ENCODE peak calls at places on chromosomes 13 and 19, in ten cellular contexts. D, Y, U, P, S, X, Z, L, N and G are unnamed samples.
A peak's percentile ranks its signal among the peaks of the same experiment; 100 is the strongest.

GRCh38 chr13:95204231-95204765 is 97.0 kb downstream of the ABCC4 start:
- DNase-seq in Y (no peak), Z (no peak), X (no peak), P (no peak), U (peak; percentile 10), N (no peak), L (no peak), S (no peak), D (no peak), G (no peak)

GRCh38 chr19:46863818-46864629 is 3.2 kb downstream of the ARHGAP35 start:
- DNase-seq in X (peak; percentile 86), L (peak; percentile 52), Y (peak; percentile 57), Z (no peak), D (no peak), U (no peak), P (peak; percentile 92), N (peak; percentile 52), S (peak; percentile 70), G (no peak)

GRCh38 chr13:111027481-111028439 is 87.3 kb upstream of the ARHGEF7 start:
- DNase-seq in Y (peak; percentile 55), P (no peak), U (no peak), X (no peak), D (no peak), L (no peak), N (no peak), S (no peak), Z (no peak), G (no peak)

GRCh38 chr19:5094768-5095567 is 126.1 kb downstream of the KDM4B start:
- DNase-seq in S (no peak), L (no peak), N (no peak), Y (no peak), P (no peak), U (no peak), Z (no peak), X (no peak), D (no peak), G (no peak)

GRCh38 chr13:41931337-41931736 is 29.6 kb downstream of the VWA8 start:
- DNase-seq in P (no peak), D (no peak), Z (no peak), X (no peak), N (no peak), Y (peak; percentile 63), L (no peak), S (no peak), U (no peak), G (no peak)

GRCh38 chr19:39705578-39706188 is 1.4 kb downstream of the LGALS14 start:
- DNase-seq in S (no peak), L (no peak), D (no peak), U (no peak), Z (no peak), X (no peak), P (no peak), N (no peak), Y (no peak), G (no peak)

GRCh38 chr13:30681489-30682242 is 53.7 kb upstream of the ALOX5AP start:
- DNase-seq in Y (peak; percentile 83), Z (no peak), X (peak; percentile 23), D (no peak), L (peak; percentile 38), N (no peak), U (no peak), P (no peak), S (no peak), G (no peak)

GRCh38 chr13:105702441-105702840 is 833.0 kb downstream of the EFNB2 start:
- DNase-seq in D (no peak), X (no peak), L (no peak), S (no peak), P (no peak), U (no peak), Y (peak; percentile 1), N (no peak), Z (no peak), G (no peak)

GRCh38 chr19:38394488-38394887 is 6.0 kb downstream of the SPRED3 start:
- DNase-seq in Z (no peak), X (no peak), D (no peak), L (peak; percentile 25), Y (peak; percentile 34), U (no peak), N (no peak), S (no peak), P (peak; percentile 99), G (peak; percentile 68)

GRCh38 chr19:54459282-54460229 is 4.0 kb downstream of the LENG9 start:
- DNase-seq in D (no peak), L (no peak), X (no peak), N (peak; percentile 69), P (no peak), Y (no peak), U (no peak), S (no peak), Z (no peak), G (no peak)

GRCh38 chr19:24078688-24079087 is 8.3 kb upstream of the ZNF254 start:
- DNase-seq in S (no peak), Y (no peak), Z (no peak), L (no peak), U (no peak), P (peak; percentile 80), N (no peak), D (no peak), X (no peak), G (no peak)

GRCh38 chr19:311813-312261 is 20.6 kb upstream of the PLPP2 start:
- DNase-seq in L (no peak), Y (no peak), N (no peak), Z (no peak), P (no peak), X (no peak), S (no peak), D (no peak), U (no peak), G (no peak)

GRCh38 chr19:43699506-43700367 is 16.1 kb upstream of the IRGC start:
- DNase-seq in U (no peak), P (peak; percentile 93), X (no peak), L (peak; percentile 11), N (peak; percentile 71), Z (no peak), S (peak; percentile 58), D (peak; percentile 73), Y (peak; percentile 52), G (peak; percentile 45)
- TF ChIP-seq CTCF in U (no peak), P (peak; percentile 29), X (peak; percentile 10), L (peak; percentile 25), N (no peak), Z (no peak), S (no peak), D (no peak), Y (no peak), G (no peak)

DNA sequence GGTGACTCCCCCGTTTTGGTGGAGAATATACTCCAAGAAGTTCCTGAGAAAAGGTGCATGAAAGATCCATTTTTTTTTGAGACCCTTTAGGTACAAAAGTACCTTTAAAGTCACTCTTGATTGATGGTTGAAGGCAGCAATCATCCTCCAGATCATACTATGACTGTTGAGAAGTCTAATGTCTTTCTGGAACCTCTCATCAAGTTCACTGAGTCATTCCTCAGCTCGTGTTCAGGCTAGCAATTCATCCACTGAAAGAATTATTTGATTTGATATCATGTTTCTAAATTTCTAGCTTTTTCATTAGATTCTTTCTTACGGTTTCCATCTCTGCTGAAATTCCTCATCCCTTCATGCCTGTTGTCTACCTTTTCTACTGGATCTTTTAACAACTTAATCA is 65.1 kb upstream of the GJB6 start:
- DNase-seq in L (no peak), Y (no peak), X (no peak), P (no peak), U (no peak), S (no peak), N (no peak), D (no peak), Z (no peak), G (no peak)
- TF ChIP-seq CTCF in L (no peak), Y (no peak), X (no peak), P (no peak), U (no peak), S (no peak), N (no peak), D (no peak), Z (no peak), G (no peak)

DNA sequence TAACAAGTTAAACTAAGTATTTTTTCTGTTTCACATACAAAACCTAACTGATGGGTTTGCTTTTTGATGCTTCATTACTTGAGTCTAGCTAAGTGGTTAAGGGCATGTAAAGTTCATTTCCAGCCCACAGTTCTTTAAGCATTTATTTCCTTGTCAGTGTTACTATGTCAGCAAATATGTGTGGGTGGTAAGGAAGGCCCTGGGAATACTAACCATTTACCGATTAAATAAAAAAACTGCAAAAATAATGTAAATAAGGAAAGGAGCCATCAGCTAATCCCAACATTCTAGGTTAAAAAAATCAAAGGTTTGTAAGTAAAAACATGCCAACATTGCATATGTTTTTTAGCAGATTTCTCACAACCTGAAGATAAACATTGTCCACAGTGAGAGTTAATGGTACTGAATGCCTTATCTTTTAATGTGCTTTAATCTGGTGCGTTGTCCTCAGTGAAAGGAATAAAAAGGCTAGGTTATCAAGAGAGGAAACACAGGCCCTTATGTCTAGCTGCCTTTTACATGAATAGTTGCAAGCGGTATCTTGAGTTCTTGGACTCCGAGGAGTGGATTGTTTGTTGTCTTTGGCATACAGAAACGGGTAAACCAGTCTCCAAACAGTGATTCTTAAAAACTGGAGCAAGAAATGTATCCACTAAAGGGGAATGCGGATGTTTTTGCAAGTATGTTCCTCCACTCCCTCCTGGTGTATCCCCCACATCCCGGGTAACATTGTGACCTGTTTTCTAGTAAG is 949.6 kb upstream of the SLC10A2 start:
- DNase-seq in L (peak; percentile 94), D (no peak), S (no peak), P (no peak), Z (no peak), U (no peak), N (no peak), X (no peak), Y (peak; percentile 88), G (no peak)
- TF ChIP-seq CTCF in L (no peak), D (no peak), S (no peak), P (no peak), Z (no peak), U (no peak), N (no peak), X (no peak), Y (no peak), G (no peak)

GRCh38 chr19:12365372-12366162 is at the start of gene ZNF442:
- DNase-seq in U (peak; percentile 98), Z (peak; percentile 98), D (peak; percentile 90), P (peak; percentile 100), Y (peak; percentile 94), X (peak; percentile 80), S (peak; percentile 94), L (peak; percentile 95), N (peak; percentile 98), G (peak; percentile 93)

GRCh38 chr19:12365094-12365371 is 450 bp downstream of the ZNF442 start:
- DNase-seq in S (no peak), Y (peak; percentile 18), N (no peak), L (peak; percentile 12), P (peak; percentile 62), U (peak; percentile 43), X (no peak), Z (no peak), D (no peak), G (no peak)

DNA sequence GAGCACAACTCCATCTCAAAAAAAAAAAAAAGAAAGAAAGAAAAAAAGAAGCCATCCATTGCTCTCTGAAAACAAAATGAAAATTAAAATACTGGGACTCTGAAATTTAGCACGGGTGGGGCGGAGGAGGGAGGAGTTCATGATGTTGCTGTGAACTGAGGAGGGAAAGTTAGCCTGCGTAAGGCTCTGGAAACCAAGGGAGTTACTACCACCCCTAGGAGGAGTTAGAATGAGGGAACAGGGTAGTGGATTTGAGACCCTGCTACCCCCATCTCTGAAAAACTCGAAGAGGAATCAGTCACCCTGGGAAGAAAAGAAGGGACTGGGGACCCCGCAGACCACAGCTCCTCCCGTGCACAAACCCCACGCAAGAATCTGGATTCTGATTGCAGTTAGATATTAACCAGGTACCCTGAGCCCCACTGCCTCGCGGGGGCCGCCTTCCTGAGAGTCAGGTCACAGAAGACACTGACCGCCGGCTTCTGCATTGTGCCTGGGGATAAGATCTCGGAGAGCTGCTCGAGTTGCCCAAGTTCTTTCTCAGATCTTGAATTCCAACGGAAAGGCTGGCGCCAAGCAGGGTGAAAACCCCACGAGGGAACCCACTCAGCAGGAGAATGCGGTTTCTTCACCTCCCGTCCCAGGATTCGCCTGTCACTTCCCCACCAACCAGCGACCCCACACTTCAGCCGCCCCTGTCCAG is 941 bp downstream of the ZNF442 start:
- DNase-seq in Z (peak; percentile 17), L (peak; percentile 1), X (no peak), N (peak; percentile 66), Y (peak; percentile 6), U (peak; percentile 33), S (peak; percentile 59), D (no peak), P (peak; percentile 30), G (peak; percentile 20)
- TF ChIP-seq CTCF in Z (no peak), L (no peak), X (no peak), N (no peak), Y (no peak), U (no peak), S (no peak), D (no peak), P (no peak), G (no peak)